ENCODE peak calls at places on chromosome 13, in five cellular contexts. Q, R, X, F and M are unnamed samples.

GRCh38 chr13:83453723-83454122 is 428.6 kb downstream of the SLITRK1 start:
- DNase-seq in X (no peak), R (no peak), F (no peak), Q (no peak), M (no peak)

GRCh38 chr13:46134961-46135522 is 30.2 kb upstream of the CPB2 start:
- DNase-seq in F (peak), Q (peak), X (no peak), R (peak), M (no peak)

GRCh38 chr13:77459616-77460015 is 75.9 kb upstream of the SCEL start:
- DNase-seq in F (no peak), X (no peak), R (no peak), Q (no peak), M (no peak)

GRCh38 chr13:44157614-44158013 is 216.0 kb upstream of the SERP2 start:
- DNase-seq in X (no peak), R (no peak), Q (no peak), F (no peak), M (no peak)

GRCh38 chr13:113839536-113840204 is 24.2 kb downstream of the GAS6 start:
- DNase-seq in Q (no peak), F (no peak), X (no peak), R (no peak), M (no peak)

GRCh38 chr13:23992722-23993438 is 95.6 kb upstream of the C1QTNF9B start:
- DNase-seq in X (no peak), R (no peak), F (no peak), Q (no peak), M (no peak)

GRCh38 chr13:45325806-45326205 is 15.2 kb downstream of the TPT1 start:
- DNase-seq in X (no peak), Q (no peak), F (no peak), R (no peak), M (no peak)

GRCh38 chr13:113390874-113391497 is 27.1 kb upstream of the GRTP1 start:
- DNase-seq in R (no peak), Q (no peak), X (peak), F (no peak), M (no peak)

GRCh38 chr13:29170451-29171082 is 350.4 kb downstream of the MTUS2 start:
- DNase-seq in X (no peak), F (no peak), R (no peak), Q (no peak), M (no peak)

GRCh38 chr13:101590479-101590878 is 138.0 kb downstream of the ITGBL1 start:
- DNase-seq in F (no peak), R (no peak), Q (no peak), X (no peak), M (no peak)

GRCh38 chr13:46622013-46622917 is 69.3 kb downstream of the LRCH1 start:
- DNase-seq in X (no peak), Q (no peak), R (no peak), F (no peak), M (no peak)

GRCh38 chr13:94054159-94054558 is 425.3 kb downstream of the DCT start:
- DNase-seq in R (no peak), Q (no peak), X (peak), F (no peak), M (no peak)

GRCh38 chr13:35388979-35389378 is 87.5 kb downstream of the MAB21L1 start:
- DNase-seq in X (peak), R (no peak), F (no peak), Q (no peak), M (no peak)

GRCh38 chr13:101231751-101232428 is 184.4 kb downstream of the NALCN start:
- DNase-seq in F (no peak), R (no peak), Q (no peak), X (no peak), M (no peak)

GRCh38 chr13:101988140-101988539 is 413.7 kb downstream of the FGF14 start:
- DNase-seq in Q (no peak), F (no peak), X (no peak), R (no peak), M (no peak)

GRCh38 chr13:66618702-66619101 is 611.4 kb downstream of the PCDH9 start:
- DNase-seq in R (peak), Q (no peak), F (no peak), X (peak), M (no peak)

GRCh38 chr13:23183292-23183691 is 2.5 kb downstream of the SGCG start:
- DNase-seq in R (no peak), F (no peak), X (no peak), Q (no peak), M (no peak)

GRCh38 chr13:110680852-110681251 is 25.1 kb downstream of the CARS2 start:
- DNase-seq in Q (no peak), R (no peak), F (no peak), X (peak), M (no peak)

GRCh38 chr13:44198826-44199225 is 174.8 kb upstream of the SERP2 start:
- DNase-seq in R (no peak), Q (no peak), X (no peak), F (no peak), M (no peak)

GRCh38 chr13:21225082-21225481 is 48.6 kb downstream of the MRPL57 start:
- DNase-seq in Q (no peak), R (no peak), X (no peak), F (no peak), M (no peak)

GRCh38 chr13:32246468-32246867 is 68.7 kb downstream of the ZAR1L start:
- DNase-seq in Q (peak), F (no peak), R (no peak), X (peak), M (no peak)

GRCh38 chr13:30133554-30133912 is 173.8 kb downstream of the KATNAL1 start:
- DNase-seq in R (no peak), X (no peak), F (no peak), Q (no peak), M (no peak)

GRCh38 chr13:99614465-99614885 is 113.2 kb downstream of the TM9SF2 start:
- DNase-seq in F (no peak), Q (peak), R (no peak), X (peak), M (no peak)

GRCh38 chr13:100156786-100157185 is 67.9 kb downstream of the PCCA start:
- DNase-seq in R (no peak), X (no peak), Q (no peak), F (no peak), M (no peak)

GRCh38 chr13:28539625-28540286 is 44.8 kb upstream of the FLT1 start:
- DNase-seq in X (no peak), F (no peak), Q (no peak), R (no peak), M (no peak)

GRCh38 chr13:110546933-110547332 is 14.6 kb downstream of the RAB20 start:
- DNase-seq in F (no peak), X (no peak), Q (peak), R (no peak), M (no peak)

GRCh38 chr13:26541678-26542553 is 15.6 kb upstream of the WASF3 start:
- DNase-seq in Q (no peak), F (no peak), X (no peak), R (no peak), M (no peak)

GRCh38 chr13:101727118-101727517 is 274.6 kb downstream of the ITGBL1 start:
- DNase-seq in F (no peak), R (no peak), Q (no peak), X (no peak), M (no peak)